ENCODE peak calls at places on chromosomes 7 and 10, in eight cellular contexts. One of them, this sample, is unnamed.
A peak's percentile ranks its signal among the peaks of the same experiment; 100 is the strongest.

GRCh38 chr7:130334274-130334673 is 10.3 kb upstream of the CPA5 start:
- DNase-seq in esophagus muscularis mucosa: no peak
- DNase-seq in SK-N-SH: no peak
- DNase-seq in A549: no peak
- DNase-seq in stomach: no peak
- DNase-seq in GM12878: no peak
- DNase-seq in transverse colon: no peak
- DNase-seq in ovary: no peak
- DNase-seq in this sample: no peak

GRCh38 chr10:103284170-103284569 is 7.2 kb downstream of the INA start:
- DNase-seq in esophagus muscularis mucosa: no peak
- DNase-seq in SK-N-SH: no peak
- DNase-seq in A549: no peak
- DNase-seq in stomach: no peak
- DNase-seq in GM12878: no peak
- DNase-seq in transverse colon: no peak
- DNase-seq in ovary: no peak
- DNase-seq in this sample: no peak

GRCh38 chr10:7477538-7478334 is 66.9 kb upstream of the SFMBT2 start:
- DNase-seq in esophagus muscularis mucosa: no peak
- DNase-seq in SK-N-SH: no peak
- DNase-seq in A549: no peak
- DNase-seq in stomach: no peak
- DNase-seq in GM12878: no peak
- DNase-seq in transverse colon: peak; percentile 57
- DNase-seq in ovary: no peak
- DNase-seq in this sample: no peak

GRCh38 chr7:114051871-114052324 is 133.1 kb upstream of the PPP1R3A start:
- DNase-seq in esophagus muscularis mucosa: no peak
- DNase-seq in SK-N-SH: no peak
- DNase-seq in A549: no peak
- DNase-seq in stomach: no peak
- DNase-seq in GM12878: peak; percentile 9
- DNase-seq in transverse colon: no peak
- DNase-seq in ovary: no peak
- DNase-seq in this sample: no peak

GRCh38 chr10:14815681-14816080 is 22.2 kb downstream of the CDNF start:
- DNase-seq in esophagus muscularis mucosa: no peak
- DNase-seq in SK-N-SH: no peak
- DNase-seq in A549: no peak
- DNase-seq in stomach: no peak
- DNase-seq in GM12878: no peak
- DNase-seq in transverse colon: no peak
- DNase-seq in ovary: no peak
- DNase-seq in this sample: no peak

GRCh38 chr10:12181065-12181775 is 14.5 kb downstream of the NUDT5 start:
- DNase-seq in esophagus muscularis mucosa: no peak
- DNase-seq in SK-N-SH: no peak
- DNase-seq in A549: no peak
- DNase-seq in stomach: peak; percentile 35
- DNase-seq in GM12878: peak; percentile 31
- DNase-seq in transverse colon: peak; percentile 20
- DNase-seq in ovary: no peak
- DNase-seq in this sample: no peak

GRCh38 chr10:5090551-5090950 is 3.7 kb upstream of the AKR1C3 start:
- DNase-seq in esophagus muscularis mucosa: no peak
- DNase-seq in SK-N-SH: no peak
- DNase-seq in A549: no peak
- DNase-seq in stomach: no peak
- DNase-seq in GM12878: no peak
- DNase-seq in transverse colon: no peak
- DNase-seq in ovary: no peak
- DNase-seq in this sample: no peak

GRCh38 chr7:74083928-74084721 is 521 bp downstream of the LIMK1 start:
- DNase-seq in esophagus muscularis mucosa: no peak
- DNase-seq in SK-N-SH: peak; percentile 91
- DNase-seq in A549: peak; percentile 61
- DNase-seq in stomach: peak; percentile 41
- DNase-seq in GM12878: no peak
- DNase-seq in transverse colon: peak; percentile 41
- DNase-seq in ovary: peak; percentile 71
- DNase-seq in this sample: peak; percentile 81

GRCh38 chr7:139526578-139527544 is 3.4 kb downstream of the CLEC2L start:
- DNase-seq in esophagus muscularis mucosa: no peak
- DNase-seq in SK-N-SH: no peak
- DNase-seq in A549: no peak
- DNase-seq in stomach: no peak
- DNase-seq in GM12878: no peak
- DNase-seq in transverse colon: no peak
- DNase-seq in ovary: no peak
- DNase-seq in this sample: no peak

GRCh38 chr7:150402671-150403321 is 23.7 kb downstream of the ZNF775 start:
- DNase-seq in esophagus muscularis mucosa: no peak
- DNase-seq in SK-N-SH: no peak
- DNase-seq in A549: no peak
- DNase-seq in stomach: peak; percentile 66
- DNase-seq in GM12878: no peak
- DNase-seq in transverse colon: peak; percentile 70
- DNase-seq in ovary: peak; percentile 29
- DNase-seq in this sample: peak; percentile 42

GRCh38 chr7:35253680-35254495 is at the start of gene TBX20:
- DNase-seq in esophagus muscularis mucosa: no peak
- DNase-seq in SK-N-SH: peak; percentile 98
- DNase-seq in A549: peak; percentile 79
- DNase-seq in stomach: peak; percentile 35
- DNase-seq in GM12878: no peak
- DNase-seq in transverse colon: peak; percentile 51
- DNase-seq in ovary: no peak
- DNase-seq in this sample: no peak

GRCh38 chr7:18177129-18177814 is 149.6 kb upstream of the PRPS1L1 start:
- DNase-seq in esophagus muscularis mucosa: no peak
- DNase-seq in SK-N-SH: no peak
- DNase-seq in A549: no peak
- DNase-seq in stomach: no peak
- DNase-seq in GM12878: no peak
- DNase-seq in transverse colon: no peak
- DNase-seq in ovary: no peak
- DNase-seq in this sample: no peak

GRCh38 chr7:18179058-18179457 is 151.4 kb upstream of the PRPS1L1 start:
- DNase-seq in esophagus muscularis mucosa: no peak
- DNase-seq in SK-N-SH: no peak
- DNase-seq in A549: no peak
- DNase-seq in stomach: no peak
- DNase-seq in GM12878: no peak
- DNase-seq in transverse colon: no peak
- DNase-seq in ovary: no peak
- DNase-seq in this sample: no peak

GRCh38 chr7:18175801-18176450 is 148.3 kb upstream of the PRPS1L1 start:
- DNase-seq in esophagus muscularis mucosa: no peak
- DNase-seq in SK-N-SH: no peak
- DNase-seq in A549: no peak
- DNase-seq in stomach: no peak
- DNase-seq in GM12878: no peak
- DNase-seq in transverse colon: no peak
- DNase-seq in ovary: no peak
- DNase-seq in this sample: no peak

GRCh38 chr7:18180685-18181084 is 153.0 kb upstream of the PRPS1L1 start:
- DNase-seq in esophagus muscularis mucosa: no peak
- DNase-seq in SK-N-SH: no peak
- DNase-seq in A549: no peak
- DNase-seq in stomach: no peak
- DNase-seq in GM12878: no peak
- DNase-seq in transverse colon: no peak
- DNase-seq in ovary: no peak
- DNase-seq in this sample: no peak

DNA sequence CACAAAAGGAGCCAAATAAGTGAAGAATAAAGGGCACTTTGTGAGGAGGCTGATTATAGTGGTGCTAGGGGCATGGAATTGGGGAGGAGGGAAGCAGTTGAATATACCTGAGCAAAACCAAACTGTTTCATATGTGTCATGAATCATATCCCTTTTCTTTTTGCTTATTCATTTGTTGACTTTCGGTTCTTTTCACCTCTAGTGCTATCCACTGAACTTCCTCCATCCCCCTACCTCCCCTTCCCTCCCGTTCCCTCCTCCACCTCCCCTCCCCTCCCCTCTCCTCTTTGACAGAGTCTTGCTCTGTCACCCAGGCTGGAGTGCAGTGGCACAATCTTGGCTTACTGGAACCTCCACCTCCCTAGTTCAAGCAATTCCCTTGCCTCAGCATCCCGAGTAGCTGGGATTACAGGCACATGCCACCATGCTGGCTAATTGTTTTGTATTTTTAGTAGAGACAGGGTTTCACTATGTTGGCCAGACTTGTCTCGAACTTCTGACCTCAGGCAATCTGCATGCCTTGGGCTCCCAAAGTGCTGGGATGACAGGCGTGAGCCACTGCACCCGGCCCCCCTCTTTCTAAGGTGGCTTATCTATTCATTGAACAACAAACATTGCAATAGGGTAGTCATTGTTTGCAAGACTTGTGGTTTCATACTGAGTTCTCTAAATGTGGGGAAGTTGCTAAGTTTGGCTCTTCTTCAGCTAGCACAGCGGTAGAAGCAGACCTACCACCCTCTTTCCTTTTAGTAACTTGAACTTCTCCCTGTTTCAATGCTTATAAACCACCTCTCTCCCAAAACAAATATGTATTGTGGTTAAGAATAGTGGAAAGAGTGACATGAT is 150.4 kb upstream of the PRPS1L1 start:
- DNase-seq in esophagus muscularis mucosa: no peak
- DNase-seq in SK-N-SH: no peak
- DNase-seq in A549: no peak
- DNase-seq in stomach: peak; percentile 47
- DNase-seq in GM12878: peak; percentile 53
- DNase-seq in transverse colon: no peak
- DNase-seq in ovary: no peak
- DNase-seq in this sample: no peak
- TF ChIP-seq EP300 in esophagus muscularis mucosa: no peak
- TF ChIP-seq EP300 in SK-N-SH: no peak
- TF ChIP-seq EP300 in A549: peak; percentile 20
- TF ChIP-seq EP300 in stomach: no peak
- TF ChIP-seq EP300 in GM12878: no peak
- TF ChIP-seq EP300 in transverse colon: no peak
- TF ChIP-seq EP300 in ovary: no peak
- TF ChIP-seq EP300 in this sample: no peak

GRCh38 chr7:133590795-133591194 is 337.9 kb downstream of the EXOC4 start:
- DNase-seq in esophagus muscularis mucosa: no peak
- DNase-seq in SK-N-SH: no peak
- DNase-seq in A549: no peak
- DNase-seq in stomach: no peak
- DNase-seq in GM12878: no peak
- DNase-seq in transverse colon: no peak
- DNase-seq in ovary: no peak
- DNase-seq in this sample: no peak
- H3K4me3 ChIP-seq in esophagus muscularis mucosa: no peak overlapping the region
- H3K4me3 ChIP-seq in SK-N-SH: no peak overlapping the region
- H3K4me3 ChIP-seq in A549: no peak overlapping the region
- H3K4me3 ChIP-seq in stomach: no peak overlapping the region
- H3K4me3 ChIP-seq in GM12878: no peak overlapping the region
- H3K4me3 ChIP-seq in transverse colon: no peak overlapping the region
- H3K4me3 ChIP-seq in ovary: no peak overlapping the region
- H3K4me3 ChIP-seq in this sample: no peak overlapping the region

GRCh38 chr10:21637795-21638194 is 103.8 kb downstream of the MLLT10 start:
- DNase-seq in esophagus muscularis mucosa: no peak
- DNase-seq in SK-N-SH: no peak
- DNase-seq in A549: no peak
- DNase-seq in stomach: no peak
- DNase-seq in GM12878: no peak
- DNase-seq in transverse colon: no peak
- DNase-seq in ovary: no peak
- DNase-seq in this sample: no peak
- H3K27ac ChIP-seq in esophagus muscularis mucosa: no peak overlapping the region
- H3K27ac ChIP-seq in SK-N-SH: no peak overlapping the region
- H3K27ac ChIP-seq in A549: no peak overlapping the region
- H3K27ac ChIP-seq in stomach: no peak overlapping the region
- H3K27ac ChIP-seq in GM12878: no peak overlapping the region
- H3K27ac ChIP-seq in transverse colon: no peak overlapping the region
- H3K27ac ChIP-seq in ovary: no peak overlapping the region
- H3K27ac ChIP-seq in this sample: no peak overlapping the region

DNA sequence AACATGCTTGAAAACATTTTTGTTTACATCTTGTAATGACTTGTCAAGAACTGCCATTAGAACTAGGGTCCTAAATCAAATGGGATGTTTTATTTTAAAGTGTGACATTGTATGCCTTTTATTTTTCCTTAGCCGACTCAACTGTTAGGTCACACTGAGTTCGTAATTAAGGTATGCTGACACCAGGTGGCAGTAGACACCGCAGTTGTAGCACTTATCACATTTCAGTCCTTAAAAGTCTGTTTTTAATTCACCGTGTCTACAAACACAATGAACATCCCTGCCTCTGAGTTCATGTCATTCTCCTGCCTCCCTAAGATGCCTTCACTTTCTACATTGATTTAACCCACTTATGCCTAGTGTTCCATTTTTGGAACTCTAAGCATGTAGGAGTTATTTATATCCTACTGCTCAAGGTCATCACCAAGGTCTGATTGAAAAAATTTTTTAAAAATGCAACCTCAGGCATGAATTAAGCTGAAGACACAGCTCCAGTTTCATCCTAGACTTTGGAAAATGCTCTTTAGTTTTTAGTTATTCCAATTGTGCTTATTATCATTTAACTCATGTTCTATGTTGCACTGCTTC is 186.1 kb downstream of the BMPER start:
- DNase-seq in esophagus muscularis mucosa: no peak
- DNase-seq in SK-N-SH: peak; percentile 33
- DNase-seq in A549: no peak
- DNase-seq in stomach: peak; percentile 33
- DNase-seq in GM12878: no peak
- DNase-seq in transverse colon: peak; percentile 26
- DNase-seq in ovary: no peak
- DNase-seq in this sample: no peak
- TF ChIP-seq EP300 in esophagus muscularis mucosa: no peak
- TF ChIP-seq EP300 in SK-N-SH: no peak
- TF ChIP-seq EP300 in A549: no peak
- TF ChIP-seq EP300 in stomach: no peak
- TF ChIP-seq EP300 in GM12878: no peak
- TF ChIP-seq EP300 in transverse colon: no peak
- TF ChIP-seq EP300 in ovary: no peak
- TF ChIP-seq EP300 in this sample: no peak